ENCODE peak calls at places on chromosomes 13 and 19, in ten cellular contexts. U is CD4-positive, CD25-positive, alpha-beta regulatory T cell; W is ovary; H is cardiac muscle cell; Y is fibroblast of lung; O is colonic mucosa; M is thoracic aorta; T is gastrocnemius medialis; R is mucosa of descending colon; Z is suprapubic skin. F is an unnamed sample. For H3K4me1, the result is how much of the 10 kb centered on the place peaks cover.

GRCh38 chr13:95571941-95572340 is 19.4 kb downstream of the CLDN10 start:
- DNase-seq in Y (no peak), U (no peak), T (no peak), Z (no peak), R (no peak), W (no peak), O (no peak), H (no peak), M (no peak), F (no peak)

GRCh38 chr19:12789098-12789903 is 2.0 kb upstream of the JUNB start:
- DNase-seq in H (no peak), T (no peak), W (no peak), Y (no peak), M (no peak), Z (no peak), O (peak), R (no peak), U (no peak), F (peak)

GRCh38 chr13:45482571-45483173 is 17.9 kb downstream of the COG3 start:
- DNase-seq in T (no peak), O (no peak), M (no peak), H (no peak), Y (peak), Z (no peak), W (no peak), U (no peak), R (no peak), F (no peak)

GRCh38 chr13:46489586-46490023 is 63.4 kb upstream of the LRCH1 start:
- DNase-seq in T (peak), M (peak), Y (peak), Z (no peak), R (no peak), W (no peak), H (no peak), U (no peak), O (no peak), F (no peak)

GRCh38 chr19:43739836-43740235 is 14.9 kb downstream of the SMG9 start:
- DNase-seq in M (no peak), R (peak), Z (no peak), T (no peak), O (peak), Y (no peak), U (no peak), H (no peak), W (no peak), F (no peak)

GRCh38 chr19:36604656-36605100 is 435 bp upstream of the ZNF382 start:
- DNase-seq in R (peak), W (no peak), O (peak), T (peak), Y (peak), Z (peak), M (peak), U (peak), H (peak), F (peak)

GRCh38 chr19:40143612-40144011 is 47.6 kb upstream of the MAP3K10 start:
- DNase-seq in U (peak), W (no peak), O (no peak), T (no peak), Z (no peak), R (peak), M (no peak), H (no peak), Y (peak), F (peak)

GRCh38 chr19:30479231-30479630 is 107.0 kb downstream of the ZNF536 start:
- DNase-seq in W (no peak), Z (no peak), U (no peak), H (no peak), T (no peak), R (no peak), Y (peak), O (no peak), M (no peak), F (no peak)

GRCh38 chr19:4264812-4265211 is 14.3 kb upstream of the SHD start:
- DNase-seq in Y (no peak), U (no peak), W (no peak), Z (no peak), O (no peak), H (no peak), M (no peak), R (no peak), T (no peak), F (peak)

GRCh38 chr19:3112375-3113099 is 18.4 kb downstream of the GNA11 start:
- DNase-seq in H (no peak), W (no peak), Y (no peak), Z (no peak), R (no peak), T (no peak), M (no peak), U (no peak), O (no peak), F (no peak)

GRCh38 chr19:3270908-3271307 is 46.4 kb downstream of the CELF5 start:
- DNase-seq in U (peak), O (no peak), H (peak), Y (peak), M (no peak), Z (no peak), W (no peak), R (no peak), T (no peak), F (peak)

GRCh38 chr13:37534181-37534580 is 64.4 kb downstream of the POSTN start:
- DNase-seq in T (no peak), R (no peak), O (no peak), Z (no peak), W (no peak), H (no peak), U (no peak), Y (peak), M (no peak), F (no peak)

GRCh38 chr13:45167611-45168554 is 33.0 kb downstream of the KCTD4 start:
- DNase-seq in W (no peak), R (no peak), M (no peak), Z (no peak), Y (no peak), H (no peak), O (peak), U (no peak), T (peak), F (no peak)

GRCh38 chr19:13850910-13851753 is 25.8 kb upstream of the NANOS3 start:
- DNase-seq in M (peak), W (peak), R (peak), O (peak), U (peak), Z (peak), T (peak), Y (peak), H (no peak), F (peak)

GRCh38 chr19:3683405-3683865 is 16.8 kb downstream of the PIP5K1C start:
- DNase-seq in R (no peak), U (no peak), T (no peak), Z (no peak), M (no peak), Y (no peak), W (no peak), O (no peak), H (no peak), F (no peak)

GRCh38 chr19:3389876-3390361 is 23.5 kb downstream of the NFIC start:
- DNase-seq in Z (no peak), O (peak), R (no peak), H (peak), Y (peak), U (no peak), M (no peak), W (no peak), T (no peak), F (no peak)

GRCh38 chr19:30374791-30375650 is 2.8 kb downstream of the ZNF536 start:
- DNase-seq in U (no peak), T (no peak), H (peak), R (no peak), Y (no peak), O (no peak), Z (peak), W (no peak), M (no peak), F (no peak)

GRCh38 chr19:45767410-45767880 is 1.6 kb downstream of the SIX5 start:
- DNase-seq in H (peak), R (peak), Z (peak), U (no peak), Y (peak), O (peak), M (no peak), T (peak), W (peak), F (no peak)

GRCh38 chr13:109381546-109382180 is 404.7 kb downstream of the IRS2 start:
- DNase-seq in U (no peak), R (no peak), W (no peak), Z (no peak), Y (peak), H (no peak), T (no peak), M (no peak), O (no peak), F (no peak)

GRCh38 chr19:31214086-31214485 is 135.2 kb downstream of the TSHZ3 start:
- DNase-seq in H (no peak), M (peak), R (peak), T (peak), Y (peak), W (no peak), U (peak), O (peak), Z (peak), F (peak)

GRCh38 chr13:113401452-113402415 is 37.8 kb upstream of the GRTP1 start:
- DNase-seq in H (no peak), R (no peak), Z (peak), M (no peak), Y (no peak), U (no peak), T (no peak), W (no peak), O (no peak), F (no peak)

GRCh38 chr13:47215741-47216140 is 318.9 kb upstream of the HTR2A start:
- DNase-seq in T (no peak), Z (no peak), U (no peak), R (no peak), W (no peak), O (no peak), Y (peak), H (no peak), M (no peak), F (no peak)

GRCh38 chr13:98996046-98996445 is 18.2 kb upstream of the DOCK9 start:
- DNase-seq in O (no peak), U (no peak), M (no peak), Y (no peak), W (no peak), Z (no peak), T (no peak), R (no peak), H (no peak), F (no peak)

GRCh38 chr13:110799246-110800236 is 86.0 kb downstream of the ING1 start:
- DNase-seq in W (peak), H (no peak), R (no peak), T (no peak), Z (no peak), Y (peak), O (no peak), M (no peak), U (no peak), F (no peak)

GRCh38 chr13:39038569-39038898 is 278 bp downstream of the NHLRC3 start:
- DNase-seq in U (peak), W (no peak), H (no peak), M (no peak), Z (no peak), Y (no peak), T (no peak), R (peak), O (peak), F (peak)
- H3K4me1 ChIP-seq in U (under half), W (under half), H (under half), M (half or more), Z (under half), Y (under half), T (half or more), R (under half), O (under half), F (half or more)

DNA sequence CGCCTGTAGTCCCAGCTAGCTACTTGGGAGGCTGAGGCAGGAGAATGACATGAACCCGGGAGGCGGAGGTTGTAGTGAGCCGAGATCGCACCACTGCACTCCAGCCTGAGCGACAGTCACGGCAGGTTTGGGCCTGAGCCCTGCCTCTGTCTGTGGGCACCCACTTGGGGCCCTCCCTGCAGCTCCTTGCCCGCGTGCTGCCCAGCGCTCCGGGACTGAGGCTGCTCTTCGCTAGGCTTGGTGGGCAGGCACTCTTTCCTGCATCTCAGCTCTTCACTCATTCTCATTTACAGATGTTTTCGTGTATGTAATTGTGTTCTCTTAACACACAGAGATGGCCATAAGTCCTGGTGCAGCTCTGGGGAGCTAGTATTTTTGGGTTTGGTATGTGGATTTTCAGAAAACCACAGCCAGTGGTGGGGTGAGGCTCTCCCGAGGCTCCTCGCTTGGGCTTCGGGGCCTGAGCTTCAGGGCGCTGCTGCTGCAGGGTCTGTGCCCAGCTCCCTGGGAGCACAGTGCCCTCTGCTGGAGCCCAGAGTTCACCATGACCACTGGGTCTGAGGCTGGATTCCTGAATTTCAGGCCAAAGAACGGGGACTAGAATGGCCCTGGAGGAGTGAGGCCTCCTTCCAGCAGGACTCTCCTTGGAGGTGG is 15.2 kb downstream of the UPF1 start:
- DNase-seq in R (peak), Z (peak), O (peak), Y (peak), H (peak), W (peak), U (peak), T (peak), M (no peak), F (peak)
- H3K4me1 ChIP-seq in R (under half), Z (half or more), O (under half), Y (under half), H (under half), W (under half), U (under half), T (half or more), M (half or more), F (half or more)

DNA sequence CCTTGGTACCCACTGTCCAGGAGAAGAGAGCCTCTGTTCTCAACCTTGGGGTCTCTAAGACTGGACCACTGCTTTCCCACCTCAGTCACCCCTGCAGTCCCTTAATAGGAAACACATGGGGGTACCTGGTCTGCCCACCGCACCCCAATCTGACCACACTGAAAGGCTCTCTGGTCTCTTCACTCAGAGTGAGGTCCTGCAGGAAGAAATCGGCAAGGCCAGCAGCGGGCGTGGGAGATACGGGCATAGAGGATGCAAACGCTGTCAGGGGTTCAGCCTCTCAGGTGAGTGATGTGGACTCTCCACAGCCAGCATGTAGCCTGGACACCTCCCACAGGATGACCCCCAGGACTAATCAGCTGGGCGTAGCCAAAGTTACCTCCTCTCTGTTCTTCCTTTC is 3.5 kb downstream of the SIGLEC9 start:
- DNase-seq in Z (peak), O (no peak), M (no peak), Y (no peak), R (peak), W (no peak), T (no peak), U (no peak), H (no peak), F (no peak)
- H3K4me1 ChIP-seq in Z (under half), O (under half), M (under half), Y (under half), R (under half), W (under half), T (under half), U (half or more), H (under half), F (half or more)

DNA sequence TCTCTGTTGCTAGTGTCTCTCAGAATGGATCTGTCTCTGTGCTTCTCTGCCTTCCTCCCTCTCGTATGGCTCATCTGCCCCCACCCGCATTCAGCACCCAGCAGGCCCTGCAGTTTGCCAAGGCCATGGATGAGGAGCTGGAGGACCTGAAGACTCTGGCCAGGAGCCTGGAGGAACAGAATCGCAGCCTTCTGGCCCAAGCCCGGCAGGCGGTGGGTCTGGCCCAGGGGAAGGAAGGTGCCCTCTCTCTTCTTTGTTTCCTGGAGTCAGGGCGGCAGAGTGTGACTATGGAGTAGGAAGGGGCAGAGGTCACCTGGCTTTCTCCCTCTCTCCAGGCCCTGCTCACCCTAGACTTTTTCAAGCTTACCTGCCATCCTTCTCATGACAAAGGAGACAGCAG is 10.9 kb downstream of the KASH5 start:
- DNase-seq in O (no peak), Z (no peak), T (no peak), R (peak), U (no peak), Y (no peak), M (no peak), W (no peak), H (no peak), F (no peak)
- H3K4me1 ChIP-seq in O (under half), Z (under half), T (under half), R (under half), U (under half), Y (under half), M (under half), W (under half), H (under half), F (under half)

GRCh38 chr13:48496271-48496670 is 36.6 kb downstream of the RCBTB2 start:
- DNase-seq in U (no peak), M (no peak), O (no peak), W (no peak), Z (no peak), T (no peak), Y (no peak), H (no peak), R (no peak), F (no peak)
- H3K4me1 ChIP-seq in U (half or more), M (under half), O (under half), W (under half), Z (under half), T (under half), Y (under half), H (under half), R (under half), F (half or more)

DNA sequence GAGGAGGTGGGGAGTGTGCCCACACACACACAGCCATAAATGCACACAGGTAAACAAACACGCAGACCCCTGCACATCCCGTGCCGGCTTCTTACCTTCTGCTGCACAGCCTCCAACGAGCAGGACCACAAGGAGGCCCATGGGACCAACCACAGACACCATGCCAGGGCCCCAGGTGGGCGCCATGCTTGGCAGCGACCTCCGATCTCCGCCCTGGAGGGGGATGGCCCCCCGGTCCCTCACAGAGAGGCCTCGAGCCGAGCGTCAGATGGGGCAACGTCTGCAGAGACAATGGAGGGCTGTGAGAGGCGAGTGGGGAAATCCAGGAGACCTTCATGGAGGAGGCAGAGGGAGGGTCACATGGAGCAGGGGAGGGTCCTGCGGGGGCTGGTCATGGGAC is 54.7 kb downstream of the PTPRS start:
- DNase-seq in T (no peak), Z (no peak), U (no peak), R (no peak), O (no peak), M (no peak), W (no peak), H (no peak), Y (no peak), F (no peak)
- H3K4me1 ChIP-seq in T (under half), Z (half or more), U (under half), R (under half), O (under half), M (under half), W (under half), H (under half), Y (under half), F (under half)

DNA sequence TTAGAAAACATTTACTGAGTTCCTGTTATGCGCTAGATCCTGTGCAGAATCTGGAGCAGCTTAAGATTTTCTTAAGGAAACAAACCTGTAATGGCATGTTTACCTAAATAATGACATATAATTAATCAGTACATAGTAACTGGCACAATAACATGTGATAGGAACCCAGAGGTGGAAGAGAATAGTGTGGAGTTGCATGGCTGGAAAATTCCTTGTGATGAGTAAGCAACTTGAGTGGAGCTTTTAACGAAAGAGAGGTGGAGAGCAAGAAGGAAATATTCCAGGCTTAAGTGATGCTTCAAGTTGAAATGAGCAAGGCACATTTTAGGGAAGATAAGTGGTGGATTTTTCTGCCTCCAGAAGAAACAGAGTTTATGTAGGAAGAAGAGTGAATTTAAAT is 9.2 kb upstream of the GPC5 start:
- DNase-seq in U (no peak), W (no peak), T (no peak), R (no peak), H (no peak), M (no peak), Y (no peak), Z (no peak), O (no peak), F (no peak)
- H3K4me1 ChIP-seq in U (under half), W (under half), T (under half), R (under half), H (under half), M (under half), Y (under half), Z (under half), O (under half), F (under half)

DNA sequence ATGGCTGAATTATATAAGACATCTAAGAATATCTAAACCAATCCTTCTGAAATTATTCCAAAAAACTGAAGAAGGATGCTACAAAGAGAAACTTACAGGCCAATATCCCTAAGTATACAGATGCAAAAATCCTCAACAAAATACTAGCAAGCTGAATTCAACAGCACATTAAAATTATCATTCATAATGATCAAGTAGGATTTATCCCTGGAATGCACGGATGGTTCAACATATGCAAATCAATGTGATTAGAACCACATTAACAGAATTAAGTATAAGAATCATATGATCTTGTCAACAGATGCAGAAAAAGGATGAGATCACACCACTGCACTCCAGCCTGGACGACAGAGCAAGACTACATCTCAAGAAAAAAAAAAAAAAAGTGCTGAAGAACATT is 13.3 kb downstream of the ZNF560 start:
- DNase-seq in U (no peak), Z (no peak), H (no peak), Y (no peak), M (no peak), R (no peak), T (no peak), W (no peak), O (no peak), F (no peak)
- H3K4me1 ChIP-seq in U (under half), Z (under half), H (under half), Y (under half), M (under half), R (under half), T (under half), W (under half), O (under half), F (under half)

GRCh38 chr13:50241479-50241878 is 226.2 kb downstream of the KCNRG start:
- DNase-seq in T (no peak), M (no peak), R (no peak), Y (peak), W (no peak), H (no peak), U (no peak), Z (no peak), O (no peak), F (no peak)
- H3K4me1 ChIP-seq in T (under half), M (under half), R (under half), Y (under half), W (under half), H (under half), U (under half), Z (under half), O (under half), F (under half)